ENCODE peak calls at places on chromosome 7, in four cellular contexts. Y, T, P and I are unnamed samples.
A peak's percentile ranks its signal among the peaks of the same experiment; 100 is the strongest.

GRCh38 chr7:107201795-107202450 is 33.1 kb downstream of the HBP1 start:
- DNase-seq in Y (no peak), T (peak; percentile 46), P (peak; percentile 42), I (no peak)

GRCh38 chr7:27491534-27491933 is 171.1 kb downstream of the HIBADH start:
- DNase-seq in Y (no peak), T (no peak), P (no peak), I (no peak)

GRCh38 chr7:21305455-21306235 is 122.2 kb upstream of the SP4 start:
- DNase-seq in Y (no peak), T (no peak), P (no peak), I (no peak)

GRCh38 chr7:129423700-129424410 is 10.4 kb upstream of the STRIP2 start:
- DNase-seq in Y (no peak), T (peak; percentile 60), P (no peak), I (no peak)

GRCh38 chr7:1973321-1974251 is 259.2 kb downstream of the MAD1L1 start:
- DNase-seq in Y (peak; percentile 56), T (no peak), P (no peak), I (no peak)

GRCh38 chr7:130566168-130566897 is 74.4 kb downstream of the MEST start:
- DNase-seq in Y (no peak), T (peak; percentile 64), P (no peak), I (no peak)

GRCh38 chr7:16730937-16731336 is 22.6 kb upstream of the TSPAN13 start:
- DNase-seq in Y (no peak), T (no peak), P (no peak), I (no peak)

GRCh38 chr7:137668404-137668803 is 178.4 kb downstream of the DGKI start:
- DNase-seq in Y (no peak), T (no peak), P (no peak), I (no peak)

GRCh38 chr7:36316319-36316718 is 73.3 kb upstream of the ANLN start:
- DNase-seq in Y (no peak), T (no peak), P (no peak), I (no peak)

GRCh38 chr7:137696376-137696775 is 150.4 kb downstream of the DGKI start:
- DNase-seq in Y (no peak), T (peak; percentile 80), P (no peak), I (no peak)

GRCh38 chr7:75842836-75843446 is 29.3 kb upstream of the CCL24 start:
- DNase-seq in Y (no peak), T (peak; percentile 96), P (peak; percentile 47), I (peak; percentile 84)

GRCh38 chr7:73741600-73741999 is 3.0 kb upstream of the ABHD11 start:
- DNase-seq in Y (no peak), T (no peak), P (no peak), I (no peak)

GRCh38 chr7:43648725-43649406 is 66.0 kb downstream of the STK17A start:
- DNase-seq in Y (no peak), T (peak; percentile 93), P (no peak), I (peak; percentile 51)

GRCh38 chr7:143285454-143285756 is 647 bp downstream of the TMEM139 start:
- DNase-seq in Y (no peak), T (no peak), P (no peak), I (no peak)

GRCh38 chr7:159064121-159064815 is 80.4 kb downstream of the VIPR2 start:
- DNase-seq in Y (no peak), T (no peak), P (no peak), I (no peak)

GRCh38 chr7:69419928-69420327 is 178.3 kb upstream of the AUTS2 start:
- DNase-seq in Y (no peak), T (no peak), P (no peak), I (no peak)

GRCh38 chr7:138278601-138279000 is 181.5 kb upstream of the TRIM24 start:
- DNase-seq in Y (no peak), T (no peak), P (no peak), I (no peak)

GRCh38 chr7:138460176-138460648 is at the start of gene TRIM24:
- DNase-seq in Y (peak; percentile 98), T (no peak), P (no peak), I (no peak)

GRCh38 chr7:122935620-122936019 is 49.4 kb upstream of the CADPS2 start:
- DNase-seq in Y (no peak), T (no peak), P (no peak), I (no peak)

GRCh38 chr7:52273685-52274610 is 761.5 kb upstream of the POM121L12 start:
- DNase-seq in Y (no peak), T (peak; percentile 3), P (no peak), I (no peak)

GRCh38 chr7:32073533-32073932 is 3.3 kb upstream of the PDE1C start:
- DNase-seq in Y (no peak), T (no peak), P (no peak), I (no peak)

DNA sequence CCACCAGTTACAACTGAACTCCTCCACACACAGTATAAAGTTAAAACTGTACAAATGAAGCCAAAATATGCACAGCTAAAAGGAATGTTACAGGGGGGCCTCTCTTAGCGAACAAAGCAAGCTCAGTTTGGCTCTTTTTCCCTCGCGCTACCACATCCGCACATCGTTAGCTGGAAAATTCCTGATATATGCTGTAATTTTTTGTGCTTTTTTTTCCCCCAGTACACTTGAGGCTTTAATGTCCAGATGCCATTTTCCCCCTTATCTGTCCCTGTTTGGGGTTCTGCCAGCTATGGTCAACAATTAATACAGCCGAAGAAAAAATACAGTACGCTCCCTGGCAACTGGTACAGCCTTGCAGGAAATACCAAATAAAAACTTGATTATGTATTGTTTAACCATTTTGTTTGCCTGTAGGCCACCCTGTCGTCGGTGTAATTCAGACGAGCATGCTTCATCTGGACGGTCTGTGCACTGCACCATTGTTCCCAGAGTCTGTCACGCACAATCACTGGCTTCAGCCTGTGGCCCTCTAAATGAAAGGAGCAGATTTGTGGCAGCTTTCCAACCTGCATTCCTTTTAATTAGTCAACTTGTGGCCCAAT is 108.1 kb upstream of the FAM133B start:
- DNase-seq in Y (no peak), T (peak; percentile 93), P (peak; percentile 38), I (peak; percentile 57)
- H3K4me3 ChIP-seq in Y (no peak overlapping the region), T (peak overlapping the region; percentile 11), P (peak overlapping the region; percentile 8), I (peak overlapping the region; percentile 19)

GRCh38 chr7:50849991-50850390 is 67.3 kb upstream of the GRB10 start:
- DNase-seq in Y (no peak), T (no peak), P (no peak), I (no peak)
- H3K4me3 ChIP-seq in Y (no peak overlapping the region), T (no peak overlapping the region), P (no peak overlapping the region), I (no peak overlapping the region)

GRCh38 chr7:100865971-100866720 is 1.0 kb upstream of the TRIP6 start:
- DNase-seq in Y (peak; percentile 92), T (no peak), P (no peak), I (no peak)
- H3K4me3 ChIP-seq in Y (peak overlapping the region; percentile 94), T (no peak overlapping the region), P (no peak overlapping the region), I (no peak overlapping the region)

GRCh38 chr7:99500637-99501009 is 542 bp upstream of the ZNF394 start:
- DNase-seq in Y (no peak), T (no peak), P (no peak), I (no peak)

GRCh38 chr7:99499713-99500636 is at the start of gene ZNF394:
- DNase-seq in Y (peak; percentile 96), T (peak; percentile 92), P (peak; percentile 87), I (peak; percentile 76)

GRCh38 chr7:99499356-99499712 is 747 bp downstream of the ZNF394 start:
- DNase-seq in Y (no peak), T (peak; percentile 20), P (no peak), I (no peak)

GRCh38 chr7:99498546-99498944 is 1.5 kb downstream of the ZNF394 start:
- DNase-seq in Y (peak; percentile 48), T (no peak), P (no peak), I (no peak)

GRCh38 chr7:99497771-99498545 is 2.1 kb downstream of the ZNF394 start:
- DNase-seq in Y (peak; percentile 11), T (no peak), P (no peak), I (no peak)
- H3K4me3 ChIP-seq in Y (peak overlapping the region; percentile 94), T (peak overlapping the region; percentile 95), P (peak overlapping the region; percentile 98), I (peak overlapping the region; percentile 98)

GRCh38 chr7:128105228-128106022 is 74.2 kb upstream of the LRRC4 start:
- DNase-seq in Y (no peak), T (no peak), P (no peak), I (no peak)
- H3K4me3 ChIP-seq in Y (no peak overlapping the region), T (no peak overlapping the region), P (no peak overlapping the region), I (no peak overlapping the region)

GRCh38 chr7:81845628-81846259 is 75.9 kb upstream of the HGF start:
- DNase-seq in Y (no peak), T (peak; percentile 64), P (no peak), I (peak; percentile 20)

GRCh38 chr7:81842361-81842760 is 72.5 kb upstream of the HGF start:
- DNase-seq in Y (no peak), T (no peak), P (no peak), I (no peak)

GRCh38 chr7:81851413-81851812 is 81.6 kb upstream of the HGF start:
- DNase-seq in Y (no peak), T (no peak), P (no peak), I (no peak)

DNA sequence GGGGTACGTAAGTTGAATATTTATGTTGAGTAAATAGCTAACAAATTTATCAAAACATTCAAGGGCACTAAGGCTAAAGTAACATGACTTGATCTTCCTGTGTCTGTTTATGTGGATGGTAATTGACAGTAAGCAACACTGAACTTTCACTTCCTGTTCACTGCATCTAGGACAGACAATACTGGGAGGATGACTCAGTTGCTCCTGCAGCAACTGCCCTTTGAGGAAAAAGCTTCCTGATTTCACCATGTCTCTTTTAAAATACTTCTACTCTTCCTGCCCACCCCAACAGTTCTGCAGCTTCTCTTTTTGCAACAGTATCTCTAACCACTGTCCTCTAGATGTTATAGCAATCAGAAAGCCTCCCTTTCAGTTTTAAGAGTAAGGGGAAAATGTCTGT is 76.6 kb upstream of the HGF start:
- DNase-seq in Y (no peak), T (peak; percentile 86), P (no peak), I (peak; percentile 56)
- H3K4me3 ChIP-seq in Y (no peak overlapping the region), T (peak overlapping the region; percentile 2), P (no peak overlapping the region), I (no peak overlapping the region)

GRCh38 chr7:101673951-101674350 is 44.9 kb upstream of the MYL10 start:
- DNase-seq in Y (no peak), T (no peak), P (no peak), I (no peak)
- H3K4me3 ChIP-seq in Y (no peak overlapping the region), T (no peak overlapping the region), P (no peak overlapping the region), I (no peak overlapping the region)

DNA sequence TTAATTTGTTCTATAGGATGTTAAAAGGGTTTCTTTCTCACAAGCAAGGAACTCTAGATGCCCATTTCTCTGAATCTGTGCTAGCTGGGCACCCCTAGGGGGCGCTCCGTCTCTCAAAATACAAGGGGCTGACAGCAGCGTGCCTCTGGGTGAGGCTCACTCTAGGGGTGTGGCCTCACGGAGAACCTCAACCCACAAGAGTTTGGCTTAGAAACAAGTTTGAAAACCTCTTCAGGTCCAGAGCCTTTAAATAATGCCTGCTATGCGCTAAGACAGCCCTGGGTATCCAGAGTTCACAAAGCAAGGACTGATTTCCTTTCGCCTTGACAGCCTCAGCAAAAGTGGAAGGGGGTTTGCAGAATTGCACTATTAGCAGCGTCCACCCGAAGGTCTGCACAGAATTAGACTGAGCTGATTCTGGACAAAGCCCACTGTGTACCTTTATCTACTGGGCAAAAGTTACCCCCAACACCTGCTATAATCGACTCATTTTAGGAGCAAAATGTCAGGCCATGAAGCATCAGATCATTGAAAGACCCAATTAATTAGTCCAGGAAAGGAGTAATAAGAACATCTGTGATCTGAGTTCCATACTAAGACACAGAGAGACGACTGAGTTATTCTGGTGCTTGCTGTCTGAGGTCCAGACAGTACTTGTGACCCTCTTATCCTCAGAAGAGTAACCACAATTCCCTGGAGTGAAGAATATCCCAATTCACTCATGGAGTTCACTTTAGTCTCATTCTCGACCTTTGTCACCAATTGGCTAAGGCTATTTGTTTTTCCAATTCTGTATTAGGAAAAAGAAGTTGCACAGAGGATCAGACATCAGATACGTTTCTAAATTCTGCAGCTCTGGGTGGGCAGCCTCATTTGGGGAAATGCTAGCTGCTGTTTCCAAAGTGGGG is 574 bp upstream of the CPED1 start:
- DNase-seq in Y (peak; percentile 94), T (peak; percentile 98), P (peak; percentile 63), I (peak; percentile 84)
- H3K4me3 ChIP-seq in Y (peak overlapping the region; percentile 50), T (peak overlapping the region; percentile 68), P (peak overlapping the region; percentile 38), I (peak overlapping the region; percentile 53)

GRCh38 chr7:81957517-81957916 is 187.7 kb upstream of the HGF start:
- DNase-seq in Y (no peak), T (peak; percentile 11), P (no peak), I (no peak)
- H3K4me3 ChIP-seq in Y (no peak overlapping the region), T (no peak overlapping the region), P (no peak overlapping the region), I (no peak overlapping the region)